ENCODE peak calls at places on chromosomes 6 and 20, in four cellular contexts. D is A549, Q is ovary, W is tibial nerve. X is an unnamed sample.

GRCh38 chr20:33019465-33020277 is 11.8 kb upstream of the BPIFB6 start:
- DNase-seq in W (no peak), Q (no peak), D (no peak), X (no peak)

GRCh38 chr20:1827974-1828785 is 67.0 kb upstream of the SIRPA start:
- DNase-seq in W (peak), Q (no peak), D (peak), X (peak)

GRCh38 chr6:23280445-23280844 is 711.1 kb downstream of the HDGFL1 start:
- DNase-seq in D (no peak), Q (no peak), W (no peak), X (no peak)

GRCh38 chr20:50356522-50356880 is 153.7 kb upstream of the PTPN1 start:
- DNase-seq in D (no peak), Q (peak), W (no peak), X (no peak)

GRCh38 chr6:2579241-2579761 is 171.4 kb downstream of the MYLK4 start:
- DNase-seq in Q (no peak), W (no peak), D (no peak), X (no peak)

GRCh38 chr6:149060300-149060984 is 257.1 kb upstream of the TAB2 start:
- DNase-seq in Q (no peak), D (no peak), W (no peak), X (peak)

GRCh38 chr20:24157213-24157612 is 168.6 kb upstream of the GGTLC1 start:
- DNase-seq in W (no peak), Q (no peak), D (no peak), X (no peak)

GRCh38 chr20:37357481-37358365 is 11.8 kb downstream of the SRC start:
- DNase-seq in W (no peak), D (no peak), Q (peak), X (no peak)

GRCh38 chr6:73739097-73739496 is 43.1 kb downstream of the CD109 start:
- DNase-seq in Q (no peak), D (peak), W (no peak), X (no peak)

GRCh38 chr20:60484316-60484715 is 526.1 kb downstream of the CDH26 start:
- DNase-seq in W (no peak), D (no peak), Q (no peak), X (no peak)

GRCh38 chr20:63099426-63100267 is 92.9 kb upstream of the BHLHE23 start:
- DNase-seq in W (no peak), D (no peak), Q (peak), X (peak)

GRCh38 chr6:152356659-152357058 is 280.5 kb downstream of the SYNE1 start:
- DNase-seq in W (no peak), D (no peak), Q (no peak), X (no peak)

GRCh38 chr20:46689754-46690085 is 476 bp upstream of the TP53RK start:
- DNase-seq in W (no peak), D (peak), Q (no peak), X (no peak)

GRCh38 chr20:41004561-41005360 is 23.9 kb upstream of the TOP1 start:
- DNase-seq in W (no peak), D (no peak), Q (no peak), X (no peak)

GRCh38 chr20:53102361-53102760 is 130.2 kb downstream of the TSHZ2 start:
- DNase-seq in W (no peak), Q (no peak), D (no peak), X (no peak)

GRCh38 chr6:121881974-121882667 is 446.7 kb downstream of the GJA1 start:
- DNase-seq in Q (no peak), D (no peak), W (no peak), X (no peak)

GRCh38 chr6:41537359-41537758 is 8.8 kb upstream of the FOXP4 start:
- DNase-seq in Q (no peak), W (no peak), D (no peak), X (no peak)

GRCh38 chr6:138188278-138188923 is 26.7 kb downstream of the ARFGEF3 start:
- DNase-seq in D (no peak), Q (no peak), W (no peak), X (peak)

GRCh38 chr6:2055143-2055542 is 190.3 kb downstream of the GMDS start:
- DNase-seq in D (no peak), W (no peak), Q (no peak), X (no peak)

GRCh38 chr6:57262491-57262890 is 40.4 kb upstream of the RAB23 start:
- DNase-seq in W (peak), D (no peak), Q (peak), X (peak)

GRCh38 chr6:41712651-41713103 is 22.7 kb downstream of the TFEB start:
- DNase-seq in W (peak), D (peak), Q (no peak), X (no peak)

GRCh38 chr6:100473182-100473581 is 8.5 kb upstream of the SIM1 start:
- DNase-seq in W (no peak), Q (no peak), D (no peak), X (no peak)

GRCh38 chr6:149884215-149884614 is 13.7 kb downstream of the RAET1E start:
- DNase-seq in Q (peak), D (no peak), W (no peak), X (no peak)

GRCh38 chr20:21956591-21956990 is 251.1 kb downstream of the PAX1 start:
- DNase-seq in D (no peak), Q (no peak), W (no peak), X (no peak)

GRCh38 chr20:1700990-1701389 is 43.4 kb upstream of the SIRPG start:
- DNase-seq in Q (no peak), W (no peak), D (no peak), X (no peak)

GRCh38 chr20:59723108-59723500 is 118.8 kb downstream of the PHACTR3 start:
- DNase-seq in D (no peak), Q (no peak), W (no peak), X (no peak)

GRCh38 chr20:50478162-50479036 is 31.8 kb upstream of the PTPN1 start:
- DNase-seq in Q (peak), D (peak), W (no peak), X (peak)

GRCh38 chr6:39889229-39889628 is 45.0 kb downstream of the MOCS1 start:
- DNase-seq in W (no peak), Q (no peak), D (no peak), X (no peak)

GRCh38 chr6:26087284-26088115 is at the start of gene HFE:
- DNase-seq in Q (peak), W (no peak), D (peak), X (peak)

GRCh38 chr6:152598858-152599537 is 38.2 kb downstream of the SYNE1 start:
- DNase-seq in Q (no peak), D (no peak), W (no peak), X (no peak)

GRCh38 chr6:162337412-162337811 is 390.2 kb downstream of the PRKN start:
- DNase-seq in W (no peak), Q (no peak), D (no peak), X (no peak)

GRCh38 chr6:147390909-147391536 is 117.5 kb upstream of the SAMD5 start:
- DNase-seq in Q (no peak), W (no peak), D (peak), X (no peak)

GRCh38 chr6:91132461-91132860 is 545.6 kb upstream of the MAP3K7 start:
- DNase-seq in Q (no peak), D (no peak), W (no peak), X (no peak)

GRCh38 chr6:155030148-155030720 is 35.1 kb downstream of the TIAM2 start:
- DNase-seq in W (no peak), Q (no peak), D (no peak), X (no peak)

GRCh38 chr6:107730106-107730505 is 94.0 kb downstream of the SCML4 start:
- DNase-seq in W (no peak), D (no peak), Q (no peak), X (peak)

GRCh38 chr20:50237349-50237748 is 46.7 kb downstream of the CEBPB start:
- DNase-seq in W (no peak), D (no peak), Q (no peak), X (no peak)

GRCh38 chr20:49698477-49698876 is 15.2 kb downstream of the B4GALT5 start:
- DNase-seq in D (no peak), Q (no peak), W (no peak), X (no peak)

DNA sequence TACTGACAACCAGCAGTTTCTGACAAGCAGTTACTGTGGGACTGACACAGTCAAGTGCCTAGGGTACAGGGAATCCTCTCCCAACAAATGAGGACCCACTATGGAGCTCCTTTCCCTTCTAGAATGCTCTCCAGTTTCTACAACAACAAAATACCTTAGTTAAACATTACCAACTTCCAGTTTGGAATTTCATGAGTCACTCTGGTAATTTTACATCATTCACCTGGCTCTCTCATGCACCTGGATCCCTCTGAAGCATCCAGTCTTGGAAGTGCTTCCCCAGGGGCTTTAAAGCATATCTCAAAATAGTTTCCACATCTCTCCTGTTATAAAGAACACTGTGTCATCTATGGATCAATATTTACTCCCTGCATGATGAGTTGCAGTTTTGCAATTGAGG is 286.7 kb upstream of the SPTLC3 start:
- DNase-seq in Q (no peak), W (no peak), D (no peak), X (no peak)
- H3K27ac ChIP-seq in Q (no peak), W (no peak), D (no peak), X (no peak)

GRCh38 chr6:5497896-5498578 is 236.7 kb downstream of the FARS2 start:
- DNase-seq in W (no peak), Q (no peak), D (no peak), X (no peak)
- TF ChIP-seq EP300 in W (no peak), Q (no peak), D (no peak), X (no peak)

GRCh38 chr6:158405933-158406332 is 93.7 kb downstream of the TULP4 start:
- DNase-seq in Q (no peak), D (no peak), W (no peak), X (no peak)

GRCh38 chr6:158398252-158399024 is 86.2 kb downstream of the TULP4 start:
- DNase-seq in Q (no peak), W (no peak), D (no peak), X (no peak)

GRCh38 chr6:158399040-158399700 is 86.9 kb downstream of the TULP4 start:
- DNase-seq in D (no peak), Q (no peak), W (no peak), X (no peak)

GRCh38 chr6:158406736-158407135 is 94.5 kb downstream of the TULP4 start:
- DNase-seq in Q (no peak), D (no peak), W (no peak), X (no peak)

DNA sequence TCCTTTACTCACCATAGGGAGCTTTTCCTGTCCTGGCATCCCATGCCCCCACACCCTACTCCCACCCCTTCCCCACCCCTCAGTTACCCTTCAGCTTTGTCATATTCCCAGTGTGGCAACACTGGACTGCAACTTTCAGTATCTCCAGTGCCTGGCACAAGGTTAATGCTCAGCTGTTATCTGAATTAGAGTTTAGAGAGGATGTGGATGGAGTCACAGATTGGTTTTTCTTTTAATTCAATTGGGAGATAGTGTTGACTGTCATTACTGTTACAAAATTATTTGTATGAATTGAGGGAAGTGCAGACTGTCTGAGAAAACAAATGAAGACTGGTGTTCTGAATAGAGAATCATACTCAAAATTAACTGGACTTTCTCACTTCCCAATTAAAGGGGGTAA is 89.9 kb downstream of the TULP4 start:
- DNase-seq in W (no peak), Q (no peak), D (no peak), X (no peak)
- H3K27ac ChIP-seq in W (no peak), Q (no peak), D (no peak), X (no peak)

GRCh38 chr6:159808647-159809046 is 8.6 kb downstream of the PNLDC1 start:
- DNase-seq in W (no peak), D (no peak), Q (no peak), X (no peak)

GRCh38 chr6:159807150-159807859 is 7.2 kb downstream of the PNLDC1 start:
- DNase-seq in W (no peak), Q (no peak), D (no peak), X (no peak)

GRCh38 chr6:159804504-159804903 is 4.4 kb downstream of the PNLDC1 start:
- DNase-seq in D (no peak), Q (no peak), W (no peak), X (peak)

GRCh38 chr6:159805418-159806020 is 5.4 kb downstream of the PNLDC1 start:
- DNase-seq in W (no peak), Q (no peak), D (no peak), X (no peak)

GRCh38 chr6:159806021-159806458 is 6.0 kb downstream of the PNLDC1 start:
- DNase-seq in W (no peak), Q (no peak), D (no peak), X (no peak)
- TF ChIP-seq EP300 in W (no peak), Q (no peak), D (no peak), X (no peak)

GRCh38 chr6:14703586-14703985 is 542.3 kb upstream of the JARID2 start:
- DNase-seq in Q (no peak), D (no peak), W (no peak), X (no peak)
- H3K27ac ChIP-seq in Q (no peak), D (no peak), W (no peak), X (no peak)